ENCODE peak calls at places on chromosome 15, in six cellular contexts. T is CD8-positive, alpha-beta T cell; J is A549; U is upper lobe of right lung; L is tibial nerve; A is ovary. F is an unnamed sample. For H3K4me1, the result is how much of the 10 kb centered on the place peaks cover.

GRCh38 chr15:80615361-80615736 is 79.8 kb upstream of the ABHD17C start:
- DNase-seq in J (no peak), T (no peak), A (no peak), U (no peak), L (no peak), F (no peak)

GRCh38 chr15:47186071-47186470 is 531.2 kb upstream of the SEMA6D start:
- DNase-seq in U (no peak), J (no peak), L (no peak), A (no peak), T (no peak), F (no peak)

GRCh38 chr15:63945838-63946298 is 100.4 kb downstream of the DAPK2 start:
- DNase-seq in L (no peak), J (no peak), A (no peak), U (peak), T (no peak), F (no peak)

GRCh38 chr15:77507151-77507847 is 86.6 kb downstream of the HMG20A start:
- DNase-seq in J (no peak), L (peak), U (peak), A (peak), T (no peak), F (no peak)

GRCh38 chr15:90001062-90001682 is at the start of gene ZNF710:
- DNase-seq in U (peak), T (no peak), L (no peak), A (peak), J (peak), F (peak)

GRCh38 chr15:42042602-42043400 is 22.0 kb upstream of the PLA2G4E start:
- DNase-seq in T (no peak), U (no peak), L (no peak), J (no peak), A (no peak), F (no peak)

GRCh38 chr15:39127925-39128617 is 452.8 kb upstream of the THBS1 start:
- DNase-seq in T (no peak), J (peak), A (no peak), L (no peak), U (no peak), F (peak)

GRCh38 chr15:88378259-88378658 is 88.9 kb downstream of the MRPL46 start:
- DNase-seq in T (no peak), U (no peak), L (no peak), J (no peak), A (no peak), F (no peak)

GRCh38 chr15:93221754-93222153 is 132.7 kb upstream of the RGMA start:
- DNase-seq in J (no peak), A (no peak), T (no peak), L (no peak), U (no peak), F (no peak)

GRCh38 chr15:96066126-96066525 is 264.4 kb upstream of the NR2F2 start:
- DNase-seq in T (no peak), U (no peak), A (no peak), J (no peak), L (no peak), F (no peak)

GRCh38 chr15:22780267-22780666 is 6.2 kb upstream of the NIPA1 start:
- DNase-seq in U (no peak), L (no peak), J (no peak), T (no peak), A (no peak), F (no peak)

GRCh38 chr15:87619161-87619960 is 637.2 kb downstream of the NTRK3 start:
- DNase-seq in U (no peak), A (no peak), J (no peak), T (no peak), L (no peak), F (no peak)

GRCh38 chr15:66573348-66573718 is 7.5 kb upstream of the LCTL start:
- DNase-seq in A (no peak), L (no peak), J (no peak), U (peak), T (no peak), F (no peak)

GRCh38 chr15:63086271-63086670 is 35.4 kb upstream of the LACTB start:
- DNase-seq in L (no peak), U (no peak), A (no peak), T (no peak), J (no peak), F (no peak)

GRCh38 chr15:81235276-81235675 is 38.6 kb downstream of the IL16 start:
- DNase-seq in T (no peak), J (no peak), U (no peak), A (no peak), L (no peak), F (no peak)

GRCh38 chr15:72318408-72318942 is 1.5 kb downstream of the CELF6 start:
- DNase-seq in J (no peak), U (no peak), T (no peak), A (no peak), L (no peak), F (no peak)

GRCh38 chr15:101193781-101194180 is 58.1 kb downstream of the CHSY1 start:
- DNase-seq in T (no peak), U (no peak), L (no peak), A (no peak), J (no peak), F (no peak)
- H3K4me1 ChIP-seq in T (under half), U (half or more), L (under half), A (under half), J (under half), F (under half)

GRCh38 chr15:75452968-75453702 is 1.6 kb upstream of the SIN3A start:
- DNase-seq in L (peak), A (peak), U (peak), T (peak), J (peak), F (peak)
- TF ChIP-seq CTCF in L (peak), A (no peak), U (peak), T (no peak), J (peak), F (peak)

GRCh38 chr15:99545605-99546004 is 20.2 kb upstream of the MEF2A start:
- DNase-seq in A (no peak), J (no peak), T (no peak), L (no peak), U (no peak), F (no peak)

GRCh38 chr15:99538261-99538660 is 27.5 kb upstream of the MEF2A start:
- DNase-seq in A (no peak), U (no peak), L (no peak), J (no peak), T (no peak), F (no peak)

GRCh38 chr15:99547474-99547873 is 18.3 kb upstream of the MEF2A start:
- DNase-seq in A (no peak), J (no peak), U (no peak), L (no peak), T (no peak), F (no peak)

GRCh38 chr15:99546436-99547100 is 19.2 kb upstream of the MEF2A start:
- DNase-seq in T (no peak), A (no peak), J (no peak), L (no peak), U (no peak), F (no peak)

DNA sequence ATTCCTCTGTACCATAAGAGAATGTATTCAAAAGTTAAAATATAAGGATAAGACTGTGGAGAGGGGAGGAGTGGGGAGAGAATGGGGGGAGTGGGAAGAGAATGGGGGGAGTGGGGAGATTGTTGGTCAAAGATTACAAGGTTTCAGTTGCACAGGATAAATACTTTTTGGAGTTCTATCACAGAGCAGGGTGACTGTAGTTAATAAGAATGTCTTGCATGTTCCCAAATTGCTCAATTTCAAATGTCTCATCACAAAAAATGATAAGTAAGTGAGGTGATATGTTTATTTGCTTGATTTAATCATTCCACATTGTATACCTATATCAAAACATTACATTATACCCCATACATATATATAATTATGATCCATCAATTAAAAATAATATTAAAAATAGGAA is 23.0 kb upstream of the MEF2A start:
- DNase-seq in U (no peak), A (no peak), J (no peak), L (no peak), T (no peak), F (no peak)
- H3K4me1 ChIP-seq in U (under half), A (under half), J (under half), L (under half), T (under half), F (under half)

DNA sequence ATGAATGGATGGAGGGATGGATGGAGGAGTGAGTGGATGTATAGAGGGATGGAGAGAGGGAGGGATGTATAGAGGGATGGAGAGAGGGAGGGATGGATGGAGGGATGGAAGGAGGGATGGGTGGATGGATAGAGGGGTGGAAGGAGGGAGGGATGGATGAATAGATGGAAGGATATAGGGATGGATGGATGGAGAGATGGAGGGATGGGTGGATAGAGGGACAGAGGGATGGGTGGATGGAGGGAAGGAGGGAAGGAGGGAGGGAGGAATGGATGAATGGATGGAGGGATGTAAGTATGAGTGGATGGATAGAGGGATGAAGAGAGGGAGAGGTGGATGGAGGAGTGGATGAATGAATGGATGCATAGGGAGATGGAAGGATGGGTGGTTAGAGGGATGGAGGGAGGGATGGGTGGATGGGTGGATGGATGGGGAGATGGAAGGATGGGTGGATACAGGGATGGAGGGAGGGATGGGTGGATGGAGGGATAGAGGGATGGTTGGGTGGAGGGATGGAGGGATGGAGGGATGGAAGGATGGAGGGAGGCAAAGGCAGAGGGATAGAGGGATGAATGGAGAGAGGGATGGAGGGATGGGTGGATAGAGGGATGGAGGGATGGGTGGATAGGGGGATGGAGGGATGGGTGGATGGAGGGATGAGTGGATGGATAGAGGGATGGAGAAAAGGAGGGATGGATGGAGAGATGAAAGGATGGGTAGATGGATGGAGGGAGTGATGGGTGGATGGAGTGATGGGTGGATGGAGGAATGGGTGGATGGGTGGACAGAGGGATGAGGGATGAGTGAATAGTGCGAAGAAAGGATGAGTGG is 313.8 kb downstream of the UACA start:
- DNase-seq in T (no peak), U (no peak), J (no peak), L (no peak), A (no peak), F (no peak)
- TF ChIP-seq CTCF in T (no peak), U (no peak), J (no peak), L (no peak), A (no peak), F (no peak)

DNA sequence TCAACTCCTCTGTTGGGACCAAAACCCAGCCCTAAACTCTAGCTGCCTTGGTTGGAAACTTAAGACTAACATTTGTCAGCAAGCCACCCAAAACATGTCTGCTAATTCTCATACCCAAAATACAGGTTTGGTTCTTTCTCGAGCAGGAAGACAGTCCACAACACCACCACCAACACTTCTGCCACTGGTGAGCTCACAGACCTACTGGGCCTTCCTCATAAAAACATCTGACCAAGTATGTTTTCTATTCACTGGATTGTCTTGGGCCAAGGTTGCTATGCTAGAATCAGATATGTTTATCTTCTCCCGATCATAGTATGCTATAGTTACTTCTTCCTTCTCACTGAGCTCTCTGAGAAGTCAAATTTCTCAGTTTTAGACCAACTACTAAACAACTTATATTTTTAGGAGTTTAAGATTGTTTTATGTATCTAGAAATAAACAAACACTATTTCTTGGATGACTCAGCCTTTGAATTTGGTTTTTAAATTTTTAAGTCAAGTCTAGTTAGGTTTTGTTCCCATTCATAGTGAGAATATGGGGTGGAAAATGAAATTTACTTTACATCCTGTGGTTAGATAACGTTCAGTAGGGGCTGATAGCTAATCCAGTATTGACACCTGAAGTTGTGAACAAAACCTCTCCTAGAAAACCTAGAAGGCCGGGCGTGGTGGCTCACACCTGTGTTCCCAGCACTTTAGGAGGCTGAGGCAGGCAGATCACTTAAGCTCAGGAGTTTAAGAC is 360.5 kb downstream of the RSL24D1 start:
- DNase-seq in A (no peak), J (no peak), U (no peak), L (no peak), T (no peak), F (no peak)
- H3K4me1 ChIP-seq in A (under half), J (under half), U (under half), L (under half), T (under half), F (under half)

GRCh38 chr15:31214158-31214863 is 112.3 kb upstream of the KLF13 start:
- DNase-seq in J (no peak), L (no peak), T (no peak), A (no peak), U (no peak), F (no peak)
- TF ChIP-seq CTCF in J (no peak), L (no peak), T (no peak), A (no peak), U (no peak), F (peak)

DNA sequence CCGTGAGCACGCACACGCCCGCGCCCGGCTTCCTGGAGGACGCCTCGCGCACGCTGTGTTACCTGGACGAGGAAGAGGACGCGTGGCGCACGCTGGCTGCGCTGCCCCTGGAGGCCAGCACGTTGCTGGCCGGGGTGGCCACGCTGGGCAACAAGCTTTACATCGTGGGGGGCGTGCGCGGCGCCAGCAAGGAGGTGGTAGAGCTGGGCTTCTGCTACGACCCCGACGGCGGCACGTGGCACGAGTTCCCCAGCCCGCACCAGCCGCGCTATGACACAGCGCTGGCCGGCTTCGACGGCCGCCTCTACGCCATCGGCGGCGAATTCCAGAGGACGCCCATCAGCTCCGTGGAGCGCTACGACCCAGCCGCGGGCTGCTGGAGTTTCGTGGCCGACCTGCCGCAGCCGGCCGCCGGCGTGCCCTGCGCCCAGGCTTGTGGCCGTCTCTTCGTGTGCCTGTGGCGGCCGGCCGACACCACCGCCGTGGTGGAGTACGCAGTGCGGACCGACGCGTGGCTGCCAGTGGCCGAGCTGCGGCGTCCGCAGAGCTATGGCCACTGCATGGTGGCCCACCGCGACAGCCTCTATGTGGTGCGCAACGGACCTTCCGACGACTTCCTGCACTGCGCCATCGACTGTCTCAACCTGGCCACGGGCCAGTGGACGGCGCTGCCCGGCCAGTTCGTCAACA is 890 bp downstream of the KBTBD13 start:
- DNase-seq in J (no peak), A (no peak), T (no peak), L (no peak), U (no peak), F (no peak)
- H3K4me1 ChIP-seq in J (under half), A (under half), T (under half), L (under half), U (under half), F (under half)

DNA sequence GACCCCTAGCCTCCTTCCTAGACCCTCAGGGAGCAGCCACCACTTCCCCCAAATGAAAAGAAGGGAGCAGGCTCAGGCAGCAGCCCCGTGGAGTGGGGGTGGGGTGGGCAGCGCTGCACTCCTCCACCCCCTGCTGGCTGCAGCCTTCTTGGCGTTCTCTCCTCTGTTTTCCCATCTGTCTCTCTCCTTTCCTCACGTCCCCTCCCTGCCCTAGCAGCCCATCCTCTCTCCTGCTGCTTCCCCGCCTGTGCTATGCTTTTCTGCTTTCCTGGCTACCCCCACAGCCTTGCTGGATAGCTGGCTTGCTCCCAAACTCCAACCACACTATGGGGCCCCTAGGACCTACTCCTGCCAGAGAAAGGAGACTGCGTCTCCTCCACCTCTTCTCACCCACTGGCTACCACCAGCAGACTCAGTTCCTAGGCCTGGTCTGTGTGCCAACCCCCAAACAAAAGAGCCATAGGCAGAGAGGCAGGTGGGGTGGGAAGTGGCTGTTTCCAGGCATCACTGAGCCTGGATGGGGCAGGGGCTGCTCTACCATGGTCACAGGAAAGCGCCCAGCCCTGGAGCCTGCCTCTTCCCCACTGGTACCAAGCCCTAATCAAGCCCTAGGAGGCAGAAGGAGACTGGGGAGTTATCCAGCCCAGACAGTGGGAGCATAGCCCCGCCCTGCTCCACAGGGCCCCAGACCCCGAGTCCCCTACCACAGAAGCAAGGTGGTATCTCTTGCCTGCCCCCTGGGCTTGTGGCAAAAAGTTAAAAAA is 3.4 kb upstream of the DISP2 start:
- DNase-seq in U (no peak), A (peak), T (no peak), L (no peak), J (peak), F (peak)
- TF ChIP-seq CTCF in U (peak), A (no peak), T (no peak), L (no peak), J (no peak), F (peak)

GRCh38 chr15:48632651-48633050 is 12.9 kb downstream of the FBN1 start:
- DNase-seq in T (no peak), J (no peak), L (no peak), A (no peak), U (no peak), F (no peak)
- H3K4me1 ChIP-seq in T (under half), J (under half), L (under half), A (under half), U (under half), F (under half)